ENCODE peak calls at places on chromosomes 6 and 20, in five cellular contexts. H is HS-5, X is SIG-M5, V is iris pigment epithelial cell, Q is substantia nigra. R is an unnamed sample.

GRCh38 chr20:34472246-34472925 is 43.8 kb upstream of the DYNLRB1 start:
- DNase-seq in X (no peak), H (no peak), V (peak; percentile 45), Q (no peak), R (peak; percentile 82)

GRCh38 chr6:111711476-111711875 is 105.8 kb upstream of the TRAF3IP2 start:
- DNase-seq in Q (peak; percentile 74), X (no peak), V (no peak), H (no peak), R (no peak)

GRCh38 chr20:14288341-14289330 is 48.8 kb downstream of the FLRT3 start:
- DNase-seq in Q (no peak), X (no peak), V (peak; percentile 16), H (peak; percentile 86), R (peak; percentile 10)

GRCh38 chr6:93819189-93819588 is 399.8 kb upstream of the EPHA7 start:
- DNase-seq in V (peak; percentile 5), Q (no peak), X (no peak), H (no peak), R (no peak)

GRCh38 chr20:52493177-52493711 is 301.7 kb upstream of the ZFP64 start:
- DNase-seq in H (peak; percentile 46), Q (no peak), V (peak; percentile 35), X (no peak), R (peak; percentile 73)

GRCh38 chr6:17630511-17631073 is 30.5 kb downstream of the FAM8A1 start:
- DNase-seq in H (no peak), X (no peak), V (peak; percentile 57), Q (no peak), R (no peak)

GRCh38 chr6:89411269-89412070 is 603 bp downstream of the RRAGD start:
- DNase-seq in Q (peak; percentile 33), H (no peak), X (no peak), V (no peak), R (peak; percentile 8)

GRCh38 chr20:3168079-3168828 is 5.1 kb downstream of the LZTS3 start:
- DNase-seq in V (no peak), Q (no peak), H (no peak), X (no peak), R (no peak)

GRCh38 chr20:57179265-57179664 is 87.2 kb downstream of the BMP7 start:
- DNase-seq in H (no peak), V (no peak), X (no peak), Q (no peak), R (no peak)

GRCh38 chr6:78489874-78490273 is 377.5 kb upstream of the IRAK1BP1 start:
- DNase-seq in H (no peak), Q (no peak), V (peak; percentile 78), X (no peak), R (peak; percentile 44)

GRCh38 chr6:149840345-149841075 is 23.6 kb downstream of the LRP11 start:
- DNase-seq in Q (peak; percentile 13), H (peak; percentile 79), V (peak; percentile 88), X (no peak), R (peak; percentile 95)

GRCh38 chr20:16191496-16191895 is 381.8 kb downstream of the KIF16B start:
- DNase-seq in V (no peak), H (no peak), X (no peak), Q (no peak), R (no peak)

GRCh38 chr6:52573295-52573694 is 3.6 kb downstream of the TRAM2 start:
- DNase-seq in V (no peak), X (no peak), H (no peak), Q (no peak), R (peak; percentile 77)

GRCh38 chr6:40419377-40419776 is 167.8 kb downstream of the LRFN2 start:
- DNase-seq in Q (no peak), X (no peak), H (no peak), V (peak; percentile 52), R (no peak)

GRCh38 chr6:45480697-45481415 is 103.1 kb upstream of the SUPT3H start:
- DNase-seq in H (no peak), X (no peak), V (no peak), Q (no peak), R (peak; percentile 20)

GRCh38 chr6:12312736-12313135 is 22.6 kb downstream of the EDN1 start:
- DNase-seq in Q (no peak), X (no peak), V (no peak), H (no peak), R (peak; percentile 93)

GRCh38 chr6:111361648-111362047 is 121.4 kb downstream of the REV3L start:
- DNase-seq in V (peak; percentile 42), H (no peak), X (no peak), Q (peak; percentile 11), R (peak; percentile 55)

GRCh38 chr6:98695076-98695816 is 139.1 kb upstream of the POU3F2 start:
- DNase-seq in V (no peak), Q (peak; percentile 49), H (no peak), X (no peak), R (no peak)

GRCh38 chr6:27138837-27139752 is 108.4 kb upstream of the PRSS16 start:
- DNase-seq in H (no peak), V (peak; percentile 30), X (no peak), Q (no peak), R (peak; percentile 70)

GRCh38 chr6:80181352-80182081 is 75.0 kb downstream of the BCKDHB start:
- DNase-seq in H (no peak), Q (no peak), V (peak; percentile 11), X (no peak), R (no peak)

GRCh38 chr6:146628350-146628749 is 29.6 kb downstream of the ADGB start:
- DNase-seq in H (no peak), Q (no peak), X (no peak), V (no peak), R (no peak)

GRCh38 chr20:51233345-51233744 is 210.4 kb upstream of the KCNG1 start:
- DNase-seq in Q (no peak), H (no peak), X (no peak), V (no peak), R (no peak)

GRCh38 chr6:3738381-3739131 is 13.0 kb downstream of the PXDC1 start:
- DNase-seq in H (no peak), V (no peak), X (no peak), Q (no peak), R (peak; percentile 42)

GRCh38 chr6:56692586-56693245 is 50.0 kb upstream of the DST start:
- DNase-seq in H (no peak), X (no peak), V (peak; percentile 83), Q (no peak), R (peak; percentile 79)

GRCh38 chr6:121652726-121653623 is 217.5 kb downstream of the GJA1 start:
- DNase-seq in Q (no peak), V (peak; percentile 95), X (peak; percentile 3), H (peak; percentile 87), R (peak; percentile 88)

GRCh38 chr6:84249724-84250123 is 22.3 kb upstream of the CEP162 start:
- DNase-seq in H (no peak), V (no peak), X (no peak), Q (no peak), R (peak; percentile 11)

GRCh38 chr6:29992792-29993191 is 50.5 kb downstream of the HLA-A start:
- DNase-seq in H (peak; percentile 61), X (no peak), V (peak; percentile 39), Q (no peak), R (peak; percentile 48)

GRCh38 chr6:130676077-130676772 is 151.0 kb upstream of the SMLR1 start:
- DNase-seq in Q (no peak), X (no peak), H (no peak), V (peak; percentile 7), R (no peak)

GRCh38 chr20:60630609-60631008 is 621.5 kb upstream of the CDH4 start:
- DNase-seq in H (no peak), V (no peak), Q (no peak), X (no peak), R (no peak)

R was measured in EH.